ENCODE peak calls at places on chromosomes 3 and 15, in seven cellular contexts. P is activated naive CD4-positive, alpha-beta T cell; J is lung; W is B cell; N is activated T-cell treated with anti-CD3 and anti-CD28 coated beads for 1 hour; M is right lobe of liver; Z is upper lobe of right lung. S is an unnamed sample.

GRCh38 chr15:35713733-35714132 is 167.8 kb upstream of the DPH6 start:
- DNase-seq in N (no peak), W (no peak), J (no peak), P (no peak), Z (no peak), M (no peak), S (no peak)

GRCh38 chr3:114756506-114757279 is 390.4 kb downstream of the ZBTB20 start:
- DNase-seq in W (no peak), N (no peak), J (no peak), Z (no peak), P (no peak), M (no peak), S (no peak)

GRCh38 chr3:72699631-72700030 is 148.6 kb downstream of the SHQ1 start:
- DNase-seq in J (no peak), M (no peak), W (no peak), N (no peak), P (no peak), Z (no peak), S (no peak)

GRCh38 chr3:16280671-16281070 is 15.7 kb downstream of the OXNAD1 start:
- DNase-seq in M (no peak), N (no peak), Z (no peak), P (no peak), J (no peak), W (no peak), S (no peak)

GRCh38 chr3:154090116-154090420 is 31.1 kb upstream of the ARHGEF26 start:
- DNase-seq in M (no peak), W (no peak), N (no peak), Z (no peak), P (no peak), J (peak), S (no peak)

GRCh38 chr3:38331257-38332022 is 15.1 kb upstream of the XYLB start:
- DNase-seq in P (no peak), J (no peak), W (no peak), M (no peak), Z (no peak), N (no peak), S (no peak)

GRCh38 chr3:79461129-79461792 is 306.5 kb downstream of the ROBO1 start:
- DNase-seq in P (no peak), W (no peak), J (no peak), M (no peak), N (no peak), Z (no peak), S (no peak)

GRCh38 chr3:190504354-190505125 is 9.3 kb upstream of the IL1RAP start:
- DNase-seq in W (no peak), J (no peak), P (no peak), Z (no peak), N (no peak), M (no peak), S (no peak)

GRCh38 chr15:35107122-35107521 is 22.0 kb upstream of the NANOGP8 start:
- DNase-seq in J (no peak), P (no peak), W (no peak), M (no peak), N (no peak), Z (no peak), S (no peak)

GRCh38 chr3:25907081-25907480 is 117.2 kb downstream of the OXSM start:
- DNase-seq in P (no peak), Z (no peak), J (no peak), W (no peak), M (no peak), N (no peak), S (no peak)

GRCh38 chr3:11624161-11624560 is 19.6 kb downstream of the VGLL4 start:
- DNase-seq in M (no peak), J (no peak), N (no peak), Z (no peak), P (no peak), W (no peak), S (peak)

GRCh38 chr3:112531358-112531781 is 30.4 kb downstream of the ATG3 start:
- DNase-seq in N (no peak), J (no peak), P (no peak), Z (no peak), W (no peak), M (no peak), S (no peak)

GRCh38 chr3:133466531-133467386 is 66.9 kb downstream of the BFSP2 start:
- DNase-seq in W (peak), N (no peak), P (no peak), J (no peak), Z (no peak), M (no peak), S (no peak)

GRCh38 chr3:177781686-177782161 is 584.4 kb upstream of the TBL1XR1 start:
- DNase-seq in W (no peak), M (peak), N (no peak), Z (no peak), P (no peak), J (no peak), S (no peak)

GRCh38 chr15:60423540-60423939 is 25.8 kb upstream of the ANXA2 start:
- DNase-seq in J (no peak), N (no peak), Z (no peak), M (no peak), W (no peak), P (no peak), S (no peak)

GRCh38 chr15:64305261-64305660 is 50.7 kb downstream of the CSNK1G1 start:
- DNase-seq in N (no peak), P (no peak), W (no peak), M (no peak), Z (no peak), J (no peak), S (no peak)

GRCh38 chr15:98650871-98651481 is 2.6 kb downstream of the IGF1R start:
- DNase-seq in M (no peak), W (no peak), Z (no peak), N (peak), J (peak), P (no peak), S (no peak)

GRCh38 chr15:39358441-39359041 is 222.3 kb upstream of the THBS1 start:
- DNase-seq in P (no peak), Z (no peak), N (no peak), M (no peak), W (no peak), J (no peak), S (no peak)

GRCh38 chr3:61847784-61848462 is 286.6 kb downstream of the PTPRG start:
- DNase-seq in J (peak), P (no peak), W (no peak), M (peak), Z (peak), N (no peak), S (no peak)

GRCh38 chr15:77096131-77096530 is 25.2 kb upstream of the TSPAN3 start:
- DNase-seq in J (no peak), N (no peak), Z (no peak), W (no peak), P (no peak), M (no peak), S (no peak)

GRCh38 chr15:77607111-77607893 is 25.4 kb downstream of the LINGO1 start:
- DNase-seq in Z (no peak), M (no peak), P (no peak), J (no peak), W (no peak), N (no peak), S (no peak)

GRCh38 chr3:114504941-114505632 is 211.3 kb downstream of the TIGIT start:
- DNase-seq in P (no peak), N (no peak), J (no peak), W (no peak), Z (no peak), M (no peak), S (no peak)

GRCh38 chr3:129010316-129010956 is 9.3 kb downstream of the EFCC1 start:
- DNase-seq in Z (no peak), M (no peak), P (no peak), N (no peak), W (no peak), J (no peak), S (no peak)

GRCh38 chr3:179546814-179547241 is 15.9 kb upstream of the ACTL6A start:
- DNase-seq in Z (no peak), J (no peak), W (no peak), N (no peak), M (no peak), P (no peak), S (no peak)

GRCh38 chr3:178277605-178278004 is 258.6 kb upstream of the KCNMB2 start:
- DNase-seq in W (no peak), Z (no peak), N (no peak), M (no peak), P (no peak), J (no peak), S (no peak)

GRCh38 chr3:157201648-157202278 is 41.8 kb upstream of the CCNL1 start:
- DNase-seq in J (no peak), Z (no peak), N (no peak), W (no peak), M (no peak), P (no peak), S (no peak)

GRCh38 chr15:78859971-78860733 is 12.5 kb upstream of the MORF4L1 start:
- DNase-seq in W (peak), P (peak), Z (peak), J (peak), M (peak), N (peak), S (peak)

GRCh38 chr3:166123576-166123975 is 286.4 kb upstream of the BCHE start:
- DNase-seq in W (no peak), Z (no peak), N (no peak), P (no peak), M (no peak), J (no peak), S (no peak)

GRCh38 chr3:53880396-53881345 is 1.3 kb downstream of the ACTR8 start:
- DNase-seq in J (no peak), Z (no peak), W (no peak), M (no peak), N (no peak), P (no peak), S (no peak)